ENCODE peak calls at places on chromosome 6, in seven cellular contexts. T, O, G, E, M, K and P are unnamed samples.

GRCh38 chr6:134472046-134472445 is 154.1 kb upstream of the SGK1 start:
- DNase-seq in T (no peak), G (no peak), O (no peak), E (no peak), M (no peak), K (no peak), P (no peak)

GRCh38 chr6:56393615-56394612 is 146.5 kb upstream of the COL21A1 start:
- DNase-seq in O (no peak), M (no peak), K (no peak), G (no peak), E (no peak), T (no peak), P (no peak)

GRCh38 chr6:113120214-113120576 is 737.0 kb upstream of the MARCKS start:
- DNase-seq in O (peak; percentile 70), G (no peak), T (no peak), E (peak; percentile 26), M (peak; percentile 67), K (no peak), P (no peak)

GRCh38 chr6:133889557-133890301 is 816 bp downstream of the TCF21 start:
- DNase-seq in E (no peak), M (no peak), T (peak; percentile 38), K (no peak), G (no peak), O (no peak), P (peak; percentile 85)

GRCh38 chr6:159729598-159729997 is 2.3 kb downstream of the WTAP start:
- DNase-seq in K (no peak), G (no peak), M (no peak), O (peak; percentile 22), E (no peak), T (peak; percentile 5), P (no peak)

GRCh38 chr6:135075018-135075417 is 20.4 kb upstream of the HBS1L start:
- DNase-seq in T (no peak), O (no peak), E (no peak), G (no peak), M (no peak), K (no peak), P (no peak)

GRCh38 chr6:11243861-11244260 is 11.4 kb upstream of the NEDD9 start:
- DNase-seq in T (no peak), O (no peak), G (no peak), E (no peak), M (no peak), K (no peak), P (no peak)

GRCh38 chr6:2158596-2159271 is 86.7 kb downstream of the GMDS start:
- DNase-seq in K (no peak), M (peak; percentile 25), O (peak; percentile 7), G (no peak), E (no peak), T (peak; percentile 40), P (no peak)

GRCh38 chr6:125597411-125598253 is 151.8 kb upstream of the HEY2 start:
- DNase-seq in G (peak; percentile 98), K (no peak), M (no peak), E (no peak), T (peak; percentile 73), O (no peak), P (peak; percentile 85)

GRCh38 chr6:125693480-125693879 is 56.0 kb upstream of the HEY2 start:
- DNase-seq in M (no peak), O (no peak), E (no peak), T (no peak), K (no peak), G (no peak), P (no peak)

GRCh38 chr6:25354078-25354940 is 75.1 kb downstream of the CARMIL1 start:
- DNase-seq in T (no peak), O (no peak), E (no peak), M (peak; percentile 68), G (no peak), K (no peak), P (peak; percentile 51)

GRCh38 chr6:93679836-93680235 is 260.5 kb upstream of the EPHA7 start:
- DNase-seq in E (no peak), M (no peak), T (no peak), O (no peak), G (no peak), K (no peak), P (no peak)

GRCh38 chr6:96809119-96809518 is 28.2 kb downstream of the GPR63 start:
- DNase-seq in K (no peak), T (no peak), E (no peak), G (no peak), M (no peak), O (no peak), P (no peak)

GRCh38 chr6:79404677-79405076 is 132.6 kb downstream of the LCA5 start:
- DNase-seq in M (no peak), K (no peak), T (no peak), G (no peak), O (no peak), E (no peak), P (peak; percentile 27)

GRCh38 chr6:20182926-20183521 is 29.2 kb downstream of the MBOAT1 start:
- DNase-seq in G (peak; percentile 45), O (no peak), T (no peak), E (peak; percentile 75), K (no peak), M (no peak), P (no peak)

GRCh38 chr6:154786144-154786868 is 53.1 kb downstream of the SCAF8 start:
- DNase-seq in M (no peak), G (no peak), O (no peak), K (no peak), T (no peak), E (peak; percentile 3), P (no peak)

GRCh38 chr6:36688534-36689075 is 9.0 kb upstream of the RAB44 start:
- DNase-seq in E (no peak), T (no peak), O (no peak), M (no peak), K (no peak), G (no peak), P (no peak)

GRCh38 chr6:134065706-134066105 is 13.3 kb upstream of the SLC2A12 start:
- DNase-seq in E (peak; percentile 20), M (no peak), O (peak; percentile 62), G (no peak), T (peak; percentile 24), K (no peak), P (no peak)

GRCh38 chr6:97294451-97294850 is 11.4 kb upstream of the MMS22L start:
- DNase-seq in O (no peak), M (peak; percentile 68), T (no peak), E (no peak), K (no peak), G (no peak), P (no peak)

GRCh38 chr6:24981385-24981758 is 45.6 kb upstream of the RIPOR2 start:
- DNase-seq in G (no peak), E (peak; percentile 42), K (no peak), T (peak; percentile 20), O (no peak), M (no peak), P (no peak)

GRCh38 chr6:91438570-91438969 is 851.7 kb upstream of the MAP3K7 start:
- DNase-seq in G (no peak), E (no peak), M (no peak), T (no peak), O (peak; percentile 43), K (no peak), P (no peak)

GRCh38 chr6:166582258-166582657 is 4.2 kb downstream of the RAMACL start:
- DNase-seq in M (peak; percentile 36), T (no peak), E (no peak), O (no peak), K (no peak), G (no peak), P (no peak)

GRCh38 chr6:124036384-124036783 is 232.7 kb downstream of the NKAIN2 start:
- DNase-seq in E (no peak), K (no peak), T (no peak), O (no peak), M (no peak), G (no peak), P (no peak)

GRCh38 chr6:42937548-42938427 is 8.5 kb downstream of the CNPY3 start:
- DNase-seq in E (no peak), K (no peak), O (no peak), T (no peak), G (no peak), M (no peak), P (no peak)

GRCh38 chr6:124009372-124009765 is 205.7 kb downstream of the NKAIN2 start:
- DNase-seq in E (no peak), G (no peak), T (no peak), O (no peak), K (no peak), M (no peak), P (no peak)

GRCh38 chr6:125924169-125924568 is 32.4 kb upstream of the HINT3 start:
- DNase-seq in E (no peak), K (no peak), T (no peak), G (no peak), O (no peak), M (peak; percentile 15), P (no peak)

GRCh38 chr6:105769197-105769596 is 316.9 kb upstream of the PRDM1 start:
- DNase-seq in M (no peak), G (no peak), T (no peak), E (no peak), K (no peak), O (no peak), P (no peak)

GRCh38 chr6:56891754-56892153 is 63.2 kb upstream of the BEND6 start:
- DNase-seq in E (no peak), G (no peak), T (no peak), M (peak; percentile 50), K (no peak), O (no peak), P (no peak)

GRCh38 chr6:46291880-46292279 is 121.1 kb upstream of the ENPP5 start:
- DNase-seq in O (no peak), T (no peak), K (no peak), M (no peak), G (no peak), E (no peak), P (no peak)

GRCh38 chr6:160167547-160168391 is 46.2 kb downstream of the SLC22A1 start:
- DNase-seq in M (no peak), O (no peak), T (no peak), E (no peak), G (no peak), K (no peak), P (no peak)

GRCh38 chr6:39294133-39294532 is 20.1 kb downstream of the KCNK17 start:
- DNase-seq in K (no peak), G (no peak), O (no peak), T (no peak), M (no peak), E (no peak), P (no peak)

GRCh38 chr6:27293436-27294152 is 18.5 kb downstream of the POM121L2 start:
- DNase-seq in T (peak; percentile 25), M (peak; percentile 41), E (peak; percentile 40), K (no peak), G (peak; percentile 48), O (peak; percentile 48), P (no peak)